ENCODE peak calls at places on chromosomes 13 and 19, in six cellular contexts. M is aorta, T is IMR-90, B is adrenal gland, G is AG09309, J is dorsolateral prefrontal cortex. S is an unnamed sample.

GRCh38 chr19:46385636-46386035 is 27.7 kb downstream of the CCDC8 start:
- DNase-seq in M (no peak), T (no peak), B (peak), G (no peak), J (no peak), S (no peak)

GRCh38 chr19:47742636-47743035 is 2.7 kb upstream of the NOP53 start:
- DNase-seq in M (no peak), T (no peak), B (no peak), G (no peak), J (no peak), S (no peak)

GRCh38 chr19:44202974-44203373 is 9.4 kb upstream of the ZNF227 start:
- DNase-seq in M (no peak), T (no peak), B (no peak), G (no peak), J (no peak), S (no peak)

GRCh38 chr19:35845215-35846037 is 6.9 kb downstream of the NPHS1 start:
- DNase-seq in M (no peak), T (no peak), B (no peak), G (no peak), J (no peak), S (peak)

GRCh38 chr13:88601949-88602348 is 930.8 kb downstream of the SLITRK5 start:
- DNase-seq in M (no peak), T (no peak), B (no peak), G (no peak), J (no peak), S (peak)

GRCh38 chr13:25990801-25991200 is 61.0 kb downstream of the SHISA2 start:
- DNase-seq in M (no peak), T (no peak), B (no peak), G (no peak), J (no peak), S (no peak)

GRCh38 chr19:17951151-17952040 is 15.5 kb upstream of the KCNN1 start:
- DNase-seq in M (no peak), T (no peak), B (no peak), G (no peak), J (no peak), S (no peak)

GRCh38 chr19:39645800-39646411 is 9.8 kb upstream of the LGALS16 start:
- DNase-seq in M (no peak), T (peak), B (no peak), G (no peak), J (no peak), S (peak)

GRCh38 chr13:111008351-111008750 is 93.5 kb upstream of the ANKRD10 start:
- DNase-seq in M (no peak), T (no peak), B (no peak), G (no peak), J (no peak), S (no peak)

GRCh38 chr19:19504754-19505668 is 10.3 kb downstream of the TSSK6 start:
- DNase-seq in M (no peak), T (no peak), B (no peak), G (no peak), J (no peak), S (no peak)

GRCh38 chr19:33447336-33448158 is 74.0 kb downstream of the CEBPG start:
- DNase-seq in M (peak), T (no peak), B (no peak), G (no peak), J (peak), S (no peak)

GRCh38 chr13:68759617-68760016 is 1348.0 kb upstream of the ATXN8OS start:
- DNase-seq in M (no peak), T (no peak), B (no peak), G (no peak), J (no peak), S (no peak)

GRCh38 chr13:23289917-23290357 is 109.2 kb downstream of the SGCG start:
- DNase-seq in M (no peak), T (peak), B (no peak), G (no peak), J (no peak), S (peak)

GRCh38 chr19:3366761-3367571 is 583 bp downstream of the NFIC start:
- DNase-seq in M (peak), T (no peak), B (peak), G (no peak), J (no peak), S (peak)

GRCh38 chr13:113937497-113938140 is 36.3 kb downstream of the C13orf46 start:
- DNase-seq in M (no peak), T (no peak), B (no peak), G (no peak), J (no peak), S (no peak)

GRCh38 chr19:41546386-41546789 is 29.6 kb upstream of the CEACAM21 start:
- DNase-seq in M (peak), T (no peak), B (no peak), G (no peak), J (no peak), S (no peak)

GRCh38 chr19:43957891-43958290 is 6.9 kb downstream of the ZNF221 start:
- DNase-seq in M (no peak), T (peak), B (no peak), G (peak), J (no peak), S (no peak)

GRCh38 chr19:53965091-53965490 is 2.4 kb downstream of the CACNG8 start:
- DNase-seq in M (no peak), T (no peak), B (no peak), G (no peak), J (no peak), S (no peak)

GRCh38 chr19:36152061-36152885 is at the start of gene COX7A1:
- DNase-seq in M (peak), T (no peak), B (peak), G (no peak), J (peak), S (no peak)

GRCh38 chr13:36520111-36520510 is 87.8 kb downstream of the CCNA1 start:
- DNase-seq in M (no peak), T (no peak), B (no peak), G (no peak), J (no peak), S (no peak)

GRCh38 chr13:32850311-32851052 is 165.7 kb upstream of the KL start:
- DNase-seq in M (no peak), T (no peak), B (no peak), G (peak), J (no peak), S (no peak)

GRCh38 chr13:48542581-48543341 is 9.9 kb upstream of the RCBTB2 start:
- DNase-seq in M (peak), T (peak), B (peak), G (no peak), J (peak), S (no peak)

GRCh38 chr19:29478578-29479565 is 46.9 kb upstream of the VSTM2B start:
- DNase-seq in M (no peak), T (no peak), B (no peak), G (no peak), J (peak), S (no peak)

GRCh38 chr13:42068886-42069285 is 20.4 kb downstream of the DGKH start:
- DNase-seq in M (no peak), T (no peak), B (no peak), G (no peak), J (no peak), S (no peak)

GRCh38 chr19:33430674-33431277 is 57.3 kb downstream of the CEBPG start:
- DNase-seq in M (peak), T (peak), B (peak), G (no peak), J (peak), S (peak)

GRCh38 chr13:107867701-107868661 is 347.4 kb downstream of the LIG4 start:
- DNase-seq in M (no peak), T (peak), B (no peak), G (no peak), J (peak), S (peak)

GRCh38 chr13:113935523-113935922 is 38.4 kb downstream of the C13orf46 start:
- DNase-seq in M (peak), T (no peak), B (no peak), G (no peak), J (no peak), S (no peak)

GRCh38 chr13:114264886-114265611 is 16.4 kb upstream of the UPF3A start:
- DNase-seq in M (no peak), T (peak), B (no peak), G (peak), J (no peak), S (no peak)

GRCh38 chr19:870963-871401 is 11.5 kb downstream of the CFD start:
- DNase-seq in M (no peak), T (peak), B (peak), G (no peak), J (peak), S (no peak)

GRCh38 chr19:48466571-48467325 is 2.4 kb upstream of the CYTH2 start:
- DNase-seq in M (no peak), T (peak), B (peak), G (peak), J (no peak), S (peak)

GRCh38 chr19:17821190-17821589 is at the start of gene INSL3:
- DNase-seq in M (no peak), T (no peak), B (no peak), G (no peak), J (no peak), S (no peak)

GRCh38 chr13:108769213-108770070 is 140.0 kb downstream of the MYO16 start:
- DNase-seq in M (no peak), T (no peak), B (no peak), G (no peak), J (no peak), S (peak)

GRCh38 chr13:108961542-108962125 is 332.2 kb downstream of the MYO16 start:
- DNase-seq in M (no peak), T (peak), B (no peak), G (peak), J (no peak), S (peak)

GRCh38 chr13:73223372-73223781 is 164.6 kb downstream of the KLF5 start:
- DNase-seq in M (no peak), T (no peak), B (no peak), G (no peak), J (no peak), S (peak)

GRCh38 chr19:41384351-41384750 is 8.0 kb downstream of the TMEM91 start:
- DNase-seq in M (no peak), T (no peak), B (no peak), G (no peak), J (no peak), S (no peak)

GRCh38 chr13:89748716-89749115 is 1598.8 kb upstream of the MIR17HG start:
- DNase-seq in M (no peak), T (no peak), B (no peak), G (no peak), J (no peak), S (no peak)

GRCh38 chr19:51341976-51342580 is at the start of gene VSIG10L:
- DNase-seq in M (no peak), T (no peak), B (no peak), G (no peak), J (no peak), S (peak)
- H3K4me3 ChIP-seq in M (no peak), T (no peak), B (no peak), G (no peak), J (no peak), S (no peak)

DNA sequence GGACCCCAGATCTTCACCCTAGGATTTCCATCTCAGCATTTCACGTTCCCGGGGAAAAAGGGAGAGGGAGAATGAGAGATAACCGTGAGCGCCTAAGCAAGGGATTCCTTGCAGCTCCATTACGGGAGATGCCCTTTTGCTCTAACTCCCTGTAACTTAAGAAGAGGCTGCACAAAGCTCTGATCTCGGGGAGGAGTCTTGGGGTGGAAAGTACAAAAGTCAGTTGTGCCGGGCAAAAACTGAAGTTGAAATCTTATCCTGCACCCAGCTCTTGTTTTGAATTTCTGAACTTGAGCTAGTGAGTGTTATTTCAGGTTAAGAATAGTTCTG is 256.4 kb upstream of the SOX21 start:
- DNase-seq in M (no peak), T (no peak), B (no peak), G (no peak), J (no peak), S (no peak)
- H3K4me3 ChIP-seq in M (no peak), T (no peak), B (no peak), G (peak), J (peak), S (no peak)

GRCh38 chr13:101655435-101655834 is 203.0 kb downstream of the ITGBL1 start:
- DNase-seq in M (no peak), T (no peak), B (no peak), G (no peak), J (no peak), S (no peak)

GRCh38 chr13:101654916-101655315 is 202.4 kb downstream of the ITGBL1 start:
- DNase-seq in M (no peak), T (peak), B (no peak), G (no peak), J (no peak), S (no peak)

GRCh38 chr13:101648766-101649489 is 196.5 kb downstream of the ITGBL1 start:
- DNase-seq in M (no peak), T (no peak), B (no peak), G (no peak), J (no peak), S (no peak)

GRCh38 chr13:101647760-101648159 is 195.3 kb downstream of the ITGBL1 start:
- DNase-seq in M (no peak), T (no peak), B (no peak), G (no peak), J (no peak), S (no peak)

GRCh38 chr13:101649490-101650126 is 197.1 kb downstream of the ITGBL1 start:
- DNase-seq in M (no peak), T (peak), B (no peak), G (no peak), J (no peak), S (peak)
- H3K4me3 ChIP-seq in M (no peak), T (no peak), B (no peak), G (no peak), J (no peak), S (peak)

GRCh38 chr13:99892189-99892588 is 79.4 kb downstream of the ZIC5 start:
- DNase-seq in M (no peak), T (no peak), B (no peak), G (no peak), J (no peak), S (no peak)
- H3K4me3 ChIP-seq in M (no peak), T (no peak), B (no peak), G (no peak), J (no peak), S (no peak)

DNA sequence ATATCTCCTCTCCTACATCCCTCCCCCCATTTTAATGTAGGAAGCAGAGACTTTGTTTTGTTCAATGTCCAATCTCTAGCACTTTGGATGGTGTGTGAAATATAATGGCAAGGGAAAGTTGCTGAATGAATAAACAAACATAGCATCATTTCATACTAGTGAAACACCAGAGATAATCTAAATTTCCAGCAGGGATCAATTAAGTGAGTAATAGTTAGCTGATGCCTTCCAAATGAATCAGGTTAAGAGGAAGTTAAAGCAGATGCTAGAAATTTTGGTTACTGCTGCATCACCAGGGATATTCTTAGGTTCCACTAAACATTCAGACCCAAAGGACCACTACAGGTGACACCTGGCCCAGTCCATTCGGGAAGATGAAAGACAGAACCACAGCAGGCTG is 8.1 kb downstream of the MRPS31 start:
- DNase-seq in M (no peak), T (peak), B (no peak), G (no peak), J (no peak), S (no peak)
- H3K4me3 ChIP-seq in M (no peak), T (no peak), B (no peak), G (no peak), J (no peak), S (no peak)

GRCh38 chr19:10501971-10502523 is 1.1 kb downstream of the KEAP1 start:
- DNase-seq in M (peak), T (peak), B (peak), G (no peak), J (peak), S (peak)
- H3K4me3 ChIP-seq in M (peak), T (peak), B (peak), G (peak), J (peak), S (peak)